ENCODE peak calls at places on chromosomes 3 and 15, in four cellular contexts. T, S, L and M are unnamed samples.

GRCh38 chr15:60964527-60964926 is 264.6 kb downstream of the RORA start:
- DNase-seq in T (no peak), S (no peak), L (no peak), M (no peak)

GRCh38 chr3:192577271-192577670 is 150.1 kb downstream of the FGF12 start:
- DNase-seq in T (no peak), S (no peak), L (no peak), M (no peak)

GRCh38 chr3:185527364-185527763 is 25.0 kb downstream of the LIPH start:
- DNase-seq in T (no peak), S (no peak), L (no peak), M (no peak)

GRCh38 chr15:77595231-77595630 is 37.5 kb downstream of the LINGO1 start:
- DNase-seq in T (no peak), S (no peak), L (no peak), M (no peak)

GRCh38 chr15:75065467-75065850 is 42.1 kb downstream of the PPCDC start:
- DNase-seq in T (no peak), S (no peak), L (no peak), M (no peak)

GRCh38 chr3:14319654-14320182 is 82.7 kb upstream of the SLC6A6 start:
- DNase-seq in T (peak; percentile 79), S (no peak), L (peak; percentile 52), M (no peak)

GRCh38 chr3:122903171-122903570 is 108.3 kb downstream of the SLC49A4 start:
- DNase-seq in T (no peak), S (peak; percentile 55), L (no peak), M (no peak)

GRCh38 chr15:74024687-74025086 is 30.2 kb downstream of the PML start:
- DNase-seq in T (no peak), S (peak; percentile 23), L (no peak), M (no peak)

GRCh38 chr3:146650691-146651090 is 45.5 kb upstream of the PLSCR5 start:
- DNase-seq in T (no peak), S (no peak), L (no peak), M (no peak)

GRCh38 chr3:16026753-16027152 is 147.7 kb upstream of the GALNT15 start:
- DNase-seq in T (peak; percentile 34), S (no peak), L (no peak), M (no peak)

GRCh38 chr3:173744479-173744878 is 346.9 kb downstream of the NLGN1 start:
- DNase-seq in T (no peak), S (no peak), L (no peak), M (no peak)

GRCh38 chr3:113783980-113784379 is 37.1 kb downstream of the ATP6V1A start:
- DNase-seq in T (peak; percentile 64), S (no peak), L (no peak), M (no peak)

GRCh38 chr15:73573572-73573971 is 59.6 kb downstream of the NPTN start:
- DNase-seq in T (peak; percentile 98), S (no peak), L (no peak), M (peak; percentile 93)

GRCh38 chr15:35519536-35520149 is 26.3 kb downstream of the DPH6 start:
- DNase-seq in T (peak; percentile 74), S (no peak), L (peak; percentile 16), M (no peak)

GRCh38 chr3:79847928-79848327 is 80.1 kb upstream of the ROBO1 start:
- DNase-seq in T (no peak), S (no peak), L (no peak), M (no peak)

GRCh38 chr3:146544013-146544928 is at the start of gene PLSCR1:
- DNase-seq in T (peak; percentile 99), S (peak; percentile 97), L (peak; percentile 87), M (peak; percentile 96)

GRCh38 chr15:73366766-73367623 is 1.8 kb downstream of the HCN4 start:
- DNase-seq in T (no peak), S (no peak), L (no peak), M (no peak)

GRCh38 chr3:150077581-150078247 is 107.0 kb upstream of the PFN2 start:
- DNase-seq in T (peak; percentile 58), S (no peak), L (no peak), M (no peak)

GRCh38 chr15:35305031-35305555 is 220.0 kb upstream of the NANOGP8 start:
- DNase-seq in T (no peak), S (no peak), L (no peak), M (no peak)

GRCh38 chr3:25940935-25941334 is 151.0 kb downstream of the OXSM start:
- DNase-seq in T (no peak), S (no peak), L (no peak), M (no peak)
- H3K4me3 ChIP-seq in T (no peak overlapping the region), S (no peak overlapping the region), L (no peak overlapping the region), M (no peak overlapping the region)

GRCh38 chr15:61997786-61998185 is 62.5 kb downstream of the VPS13C start:
- DNase-seq in T (peak; percentile 64), S (no peak), L (no peak), M (peak; percentile 25)
- H3K4me3 ChIP-seq in T (no peak overlapping the region), S (no peak overlapping the region), L (no peak overlapping the region), M (no peak overlapping the region)

DNA sequence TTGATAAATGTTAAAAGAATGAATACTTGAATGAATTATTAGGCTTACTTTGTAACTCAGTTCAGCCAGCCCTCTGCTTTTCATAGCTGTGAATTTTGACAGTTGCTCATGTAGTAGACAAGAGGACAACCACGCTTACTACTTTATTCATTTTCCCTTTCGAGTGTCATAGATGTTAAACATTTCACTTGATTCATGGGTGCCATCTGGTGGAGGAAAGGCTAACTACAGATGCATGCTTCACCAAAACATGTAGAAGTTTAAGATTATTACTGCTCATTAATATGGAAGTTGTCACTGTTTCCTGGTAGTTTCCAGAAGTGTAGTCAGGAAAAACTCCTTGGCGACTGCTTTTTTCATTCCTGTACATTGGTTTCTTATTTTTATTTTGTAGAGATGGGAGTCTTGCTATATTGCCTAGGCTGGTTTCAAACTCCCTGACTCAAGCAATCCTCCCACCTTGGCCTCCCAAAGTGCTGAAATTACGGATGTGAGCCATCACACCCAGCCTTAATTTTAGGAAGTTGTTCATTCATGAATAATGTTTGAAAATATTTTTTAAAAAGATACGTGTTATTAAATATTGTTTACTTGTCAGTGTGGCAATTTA is 163.2 kb downstream of the B3GALNT1 start:
- DNase-seq in T (peak; percentile 79), S (no peak), L (peak; percentile 21), M (peak; percentile 19)
- H3K4me3 ChIP-seq in T (no peak overlapping the region), S (no peak overlapping the region), L (no peak overlapping the region), M (no peak overlapping the region)

DNA sequence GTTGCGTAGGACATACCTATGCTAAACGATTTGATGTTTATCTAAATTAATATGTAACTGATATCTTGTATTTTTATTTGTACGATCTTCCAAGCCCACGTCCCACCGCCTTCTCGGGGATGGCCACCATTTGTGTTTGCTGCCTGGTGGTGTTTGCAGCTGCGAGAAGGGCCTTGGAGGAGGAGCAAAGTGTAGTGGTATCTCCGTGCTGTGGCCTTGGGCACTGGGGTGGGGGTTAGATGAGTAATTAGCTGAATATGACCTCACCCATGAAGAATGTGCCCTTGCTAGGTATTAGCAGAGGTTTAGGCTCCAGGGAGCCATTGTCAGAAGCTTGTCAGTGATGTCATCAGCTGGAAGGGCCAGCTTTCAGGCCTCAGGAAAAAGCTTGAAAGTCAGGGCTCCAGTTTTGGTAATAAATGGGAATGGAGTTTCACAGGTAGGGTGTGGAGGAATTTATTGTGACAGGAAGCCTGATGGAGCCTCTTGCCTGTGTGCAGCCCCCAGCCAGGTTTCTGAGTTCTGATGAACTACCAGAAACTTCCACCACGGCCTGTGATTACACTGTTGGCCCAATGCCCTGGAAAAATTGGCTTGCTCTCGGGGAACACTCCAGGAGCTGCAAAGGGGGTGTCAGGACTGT is 41.0 kb downstream of the FLNB start:
- DNase-seq in T (peak; percentile 74), S (no peak), L (no peak), M (peak; percentile 74)
- H3K4me3 ChIP-seq in T (no peak overlapping the region), S (no peak overlapping the region), L (no peak overlapping the region), M (no peak overlapping the region)

GRCh38 chr3:17972476-17972875 is 230.0 kb upstream of the TBC1D5 start:
- DNase-seq in T (no peak), S (no peak), L (no peak), M (no peak)

GRCh38 chr3:17972030-17972429 is 229.6 kb upstream of the TBC1D5 start:
- DNase-seq in T (no peak), S (no peak), L (no peak), M (no peak)

GRCh38 chr3:17972889-17973558 is 230.6 kb upstream of the TBC1D5 start:
- DNase-seq in T (no peak), S (no peak), L (no peak), M (no peak)

GRCh38 chr3:17974206-17974841 is 231.9 kb upstream of the TBC1D5 start:
- DNase-seq in T (peak; percentile 9), S (no peak), L (no peak), M (no peak)

GRCh38 chr3:17973559-17973906 is 231.1 kb upstream of the TBC1D5 start:
- DNase-seq in T (no peak), S (no peak), L (no peak), M (no peak)
- H3K4me3 ChIP-seq in T (no peak overlapping the region), S (no peak overlapping the region), L (no peak overlapping the region), M (no peak overlapping the region)

GRCh38 chr3:44437800-44438199 is 39.7 kb downstream of the ZNF445 start:
- DNase-seq in T (no peak), S (peak; percentile 14), L (no peak), M (no peak)

GRCh38 chr3:44442591-44443309 is 34.7 kb downstream of the ZNF445 start:
- DNase-seq in T (no peak), S (no peak), L (no peak), M (no peak)

GRCh38 chr3:44434834-44435510 is 42.5 kb downstream of the ZNF445 start:
- DNase-seq in T (no peak), S (peak; percentile 19), L (no peak), M (no peak)

GRCh38 chr3:44444437-44444836 is 33.0 kb downstream of the ZNF445 start:
- DNase-seq in T (no peak), S (no peak), L (no peak), M (no peak)

DNA sequence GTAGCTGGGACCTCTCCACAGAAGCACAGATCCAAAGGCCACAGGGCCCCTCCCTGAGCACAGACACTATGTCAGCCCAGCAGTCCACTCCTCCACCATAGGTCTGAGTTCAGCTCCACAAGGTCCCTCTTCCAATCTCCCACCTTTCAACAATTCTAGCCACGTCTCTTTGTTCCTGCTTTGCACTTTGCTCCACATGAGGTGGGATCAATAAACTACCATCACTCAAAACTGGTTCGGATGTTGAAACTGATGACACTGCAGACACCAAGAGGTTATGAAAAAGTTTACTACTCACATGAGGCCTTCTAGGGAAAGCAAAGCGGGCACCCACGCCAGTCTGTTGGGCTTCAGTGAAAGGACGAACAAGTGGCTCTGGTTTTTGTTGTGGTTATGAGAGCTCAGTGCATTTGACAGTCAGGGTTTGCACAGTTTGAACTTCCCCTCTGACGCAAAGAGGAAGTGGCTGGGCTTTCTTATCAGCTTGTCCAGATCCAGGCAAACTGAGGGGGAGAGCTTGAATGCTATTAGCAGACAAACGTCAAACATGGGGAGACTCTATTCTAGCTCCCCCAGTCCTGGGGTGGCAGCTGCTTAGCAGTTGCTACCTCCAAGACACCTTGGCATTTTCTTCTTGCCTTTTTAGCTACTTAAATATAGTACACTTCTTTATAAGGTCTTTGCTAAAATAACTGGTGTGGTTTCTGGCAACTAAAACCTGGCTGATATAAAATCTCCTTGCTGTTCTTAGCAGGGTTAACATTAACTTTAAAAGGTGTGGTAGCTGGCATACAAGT is 37.8 kb downstream of the ZNF445 start:
- DNase-seq in T (peak; percentile 98), S (peak; percentile 79), L (peak; percentile 56), M (peak; percentile 27)
- H3K4me3 ChIP-seq in T (no peak overlapping the region), S (no peak overlapping the region), L (no peak overlapping the region), M (no peak overlapping the region)

DNA sequence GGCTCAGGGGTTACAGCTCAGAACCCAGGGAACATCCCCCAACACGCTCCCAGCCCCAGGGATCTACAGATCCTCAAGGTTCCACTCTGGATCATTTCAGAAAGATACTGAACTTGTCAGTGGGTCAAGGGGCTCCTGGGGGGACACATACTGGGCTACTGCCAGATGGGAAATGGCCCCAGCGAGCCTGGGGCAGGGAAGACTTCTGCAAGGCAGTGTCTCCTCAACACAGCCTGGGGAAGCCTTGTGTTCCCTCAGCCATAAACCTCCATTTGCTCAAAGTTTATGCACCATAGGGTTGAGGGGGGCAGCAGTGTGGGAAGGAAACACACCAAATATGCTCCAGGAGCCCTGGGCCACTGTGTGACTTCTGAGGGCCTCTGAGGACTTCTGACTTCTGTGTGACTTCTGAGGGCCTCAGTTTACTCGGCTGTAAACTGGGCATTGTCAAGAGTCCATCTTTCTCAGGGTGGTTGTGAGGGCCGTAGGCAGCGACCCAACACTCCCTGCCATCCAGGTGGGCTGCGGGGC is 58.4 kb downstream of the IQSEC1 start:
- DNase-seq in T (no peak), S (no peak), L (no peak), M (no peak)
- H3K4me3 ChIP-seq in T (no peak overlapping the region), S (no peak overlapping the region), L (peak overlapping the region; percentile 61), M (no peak overlapping the region)